ENCODE peak calls at places on chromosomes 13 and 19, in six cellular contexts. V is endothelial cell, O is fibroblast of lung, H is AG09319, G is progenitor cell of endocrine pancreas, T is body of pancreas. B is an unnamed sample.

GRCh38 chr19:11381535-11382369 is 2.4 kb downstream of the EPOR start:
- DNase-seq in V (peak), O (peak), H (no peak), G (peak), T (peak), B (peak)

GRCh38 chr19:52923782-52924593 is 760 bp upstream of the ZNF888 start:
- DNase-seq in V (peak), O (peak), H (no peak), G (no peak), T (peak), B (no peak)

GRCh38 chr19:44764975-44765948 is 12.4 kb upstream of the CBLC start:
- DNase-seq in V (no peak), O (no peak), H (no peak), G (no peak), T (no peak), B (no peak)

GRCh38 chr19:29679598-29680210 is 14.4 kb downstream of the PLEKHF1 start:
- DNase-seq in V (no peak), O (no peak), H (no peak), G (no peak), T (no peak), B (no peak)

GRCh38 chr19:22733691-22734090 is 50.3 kb downstream of the ZNF99 start:
- DNase-seq in V (no peak), O (no peak), H (no peak), G (no peak), T (no peak), B (no peak)

GRCh38 chr13:44365008-44365407 is 8.6 kb upstream of the SERP2 start:
- DNase-seq in V (no peak), O (peak), H (no peak), G (no peak), T (no peak), B (peak)

GRCh38 chr19:54806516-54806838 is 3.1 kb downstream of the KIR2DL4 start:
- DNase-seq in V (no peak), O (no peak), H (no peak), G (no peak), T (no peak), B (no peak)

GRCh38 chr13:21078501-21078900 is 17.1 kb upstream of the LATS2 start:
- DNase-seq in V (no peak), O (no peak), H (no peak), G (no peak), T (no peak), B (no peak)

GRCh38 chr13:37769078-37769477 is 100.5 kb downstream of the TRPC4 start:
- DNase-seq in V (no peak), O (no peak), H (no peak), G (no peak), T (no peak), B (no peak)

GRCh38 chr19:3248728-3249315 is 24.4 kb downstream of the CELF5 start:
- DNase-seq in V (no peak), O (no peak), H (no peak), G (no peak), T (no peak), B (no peak)

GRCh38 chr19:19500975-19501644 is 14.2 kb downstream of the TSSK6 start:
- DNase-seq in V (no peak), O (no peak), H (no peak), G (no peak), T (no peak), B (no peak)

GRCh38 chr19:42433503-42434260 is 6.5 kb upstream of the LIPE start:
- DNase-seq in V (peak), O (peak), H (no peak), G (peak), T (peak), B (peak)

GRCh38 chr13:110552767-110553166 is 8.8 kb downstream of the RAB20 start:
- DNase-seq in V (no peak), O (no peak), H (no peak), G (no peak), T (no peak), B (no peak)

GRCh38 chr13:51494151-51494550 is 41.3 kb upstream of the INTS6 start:
- DNase-seq in V (no peak), O (no peak), H (no peak), G (no peak), T (no peak), B (peak)

GRCh38 chr19:38227272-38228004 is 3.4 kb upstream of the DPF1 start:
- DNase-seq in V (no peak), O (no peak), H (no peak), G (no peak), T (no peak), B (no peak)

GRCh38 chr13:98299954-98300350 is 122.9 kb upstream of the RNF113B start:
- DNase-seq in V (no peak), O (peak), H (no peak), G (no peak), T (no peak), B (no peak)

GRCh38 chr13:26784704-26785639 is 24.4 kb upstream of the GPR12 start:
- DNase-seq in V (no peak), O (no peak), H (no peak), G (no peak), T (no peak), B (no peak)

GRCh38 chr19:46386996-46387712 is 26.2 kb downstream of the CCDC8 start:
- DNase-seq in V (no peak), O (no peak), H (no peak), G (no peak), T (no peak), B (no peak)

GRCh38 chr13:36606060-36606459 is 67.8 kb upstream of the SERTM1 start:
- DNase-seq in V (no peak), O (no peak), H (no peak), G (no peak), T (no peak), B (no peak)

GRCh38 chr13:101116381-101116780 is 299.9 kb downstream of the NALCN start:
- DNase-seq in V (no peak), O (no peak), H (no peak), G (no peak), T (no peak), B (no peak)

GRCh38 chr13:101111894-101112293 is 304.4 kb downstream of the NALCN start:
- DNase-seq in V (no peak), O (peak), H (no peak), G (no peak), T (no peak), B (no peak)

GRCh38 chr13:101121608-101122007 is 294.7 kb downstream of the NALCN start:
- DNase-seq in V (no peak), O (no peak), H (no peak), G (no peak), T (no peak), B (no peak)

GRCh38 chr13:101116826-101117225 is 299.5 kb downstream of the NALCN start:
- DNase-seq in V (no peak), O (no peak), H (no peak), G (no peak), T (no peak), B (no peak)

GRCh38 chr13:101115762-101116161 is 300.5 kb downstream of the NALCN start:
- DNase-seq in V (no peak), O (peak), H (no peak), G (no peak), T (no peak), B (peak)
- TF ChIP-seq CTCF in V (no peak), O (no peak), H (peak), G (no peak), T (no peak), B (peak)

GRCh38 chr19:2226051-2226839 is 9.9 kb downstream of the PLEKHJ1 start:
- DNase-seq in V (no peak), O (no peak), H (no peak), G (no peak), T (no peak), B (no peak)

GRCh38 chr19:2226840-2227360 is 9.2 kb downstream of the PLEKHJ1 start:
- DNase-seq in V (no peak), O (no peak), H (no peak), G (no peak), T (no peak), B (no peak)

GRCh38 chr19:2229103-2230028 is 6.8 kb downstream of the PLEKHJ1 start:
- DNase-seq in V (no peak), O (no peak), H (no peak), G (no peak), T (no peak), B (no peak)

GRCh38 chr19:2228157-2229030 is 7.7 kb downstream of the PLEKHJ1 start:
- DNase-seq in V (no peak), O (no peak), H (no peak), G (no peak), T (no peak), B (no peak)

GRCh38 chr19:2227415-2228156 is 8.5 kb downstream of the PLEKHJ1 start:
- DNase-seq in V (no peak), O (no peak), H (no peak), G (no peak), T (no peak), B (no peak)
- TF ChIP-seq CTCF in V (no peak), O (no peak), H (no peak), G (no peak), T (no peak), B (no peak)

DNA sequence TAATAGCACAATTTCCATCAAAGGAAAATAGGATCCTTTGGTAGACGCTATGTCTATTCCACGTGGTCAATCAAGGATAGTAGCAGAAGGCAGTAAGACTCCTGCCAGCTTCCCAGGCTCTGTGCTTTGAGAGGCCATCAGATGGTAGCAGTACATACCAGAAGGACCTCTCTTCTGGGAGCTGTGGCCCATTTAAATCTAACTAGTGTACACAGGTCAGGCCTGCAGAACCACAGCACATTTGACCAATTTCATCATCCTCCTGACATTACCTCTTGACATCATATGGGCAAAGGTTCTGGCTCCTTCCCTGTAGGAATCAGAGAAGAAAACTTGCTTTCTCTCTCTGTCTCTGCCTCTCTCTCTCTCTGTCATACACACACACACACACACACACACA is 229.6 kb upstream of the HTR2A start:
- DNase-seq in V (no peak), O (peak), H (no peak), G (no peak), T (no peak), B (no peak)
- TF ChIP-seq CTCF in V (no peak), O (no peak), H (no peak), G (no peak), T (no peak), B (no peak)

DNA sequence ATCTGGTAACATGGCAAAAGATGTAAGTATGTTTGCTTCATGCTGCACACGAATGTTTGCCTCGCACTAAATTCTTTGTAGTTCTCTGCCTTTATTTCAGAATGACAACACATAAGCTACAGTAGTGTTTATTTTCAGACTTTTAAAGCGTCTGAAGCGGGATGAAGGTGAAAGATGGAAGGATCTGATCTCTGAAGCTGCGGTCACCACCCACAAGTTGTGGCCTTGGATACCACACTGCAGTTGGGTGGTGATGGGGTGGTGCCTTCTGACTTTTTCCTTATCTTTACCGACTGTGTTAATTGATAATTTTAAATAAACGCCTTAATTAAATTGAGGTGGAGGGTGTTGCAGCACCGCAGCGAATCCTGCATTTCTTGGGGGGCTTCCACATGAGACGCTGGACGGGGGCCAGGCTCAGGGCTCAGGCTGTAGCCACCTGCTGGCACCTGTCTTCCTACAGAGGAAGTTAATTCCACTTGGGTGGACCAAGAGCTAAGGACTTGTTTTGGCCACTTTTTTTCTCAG is 1.3 kb downstream of the TFDP1 start:
- DNase-seq in V (no peak), O (no peak), H (no peak), G (no peak), T (no peak), B (no peak)
- TF ChIP-seq CTCF in V (no peak), O (no peak), H (no peak), G (no peak), T (no peak), B (no peak)

GRCh38 chr13:102726430-102726829 is 31.6 kb upstream of the METTL21C start:
- DNase-seq in V (no peak), O (no peak), H (no peak), G (no peak), T (no peak), B (no peak)
- TF ChIP-seq CTCF in V (no peak), O (no peak), H (no peak), G (no peak), T (no peak), B (peak)

GRCh38 chr13:23889598-23890224 is 511 bp upstream of the MIPEP start:
- DNase-seq in V (no peak), O (no peak), H (no peak), G (no peak), T (no peak), B (no peak)
- TF ChIP-seq CTCF in V (no peak), O (no peak), H (no peak), G (no peak), T (no peak), B (peak)

GRCh38 chr13:46288570-46289259 is 77.0 kb downstream of the LRRC63 start:
- DNase-seq in V (peak), O (peak), H (no peak), G (no peak), T (no peak), B (peak)
- TF ChIP-seq CTCF in V (peak), O (peak), H (peak), G (peak), T (peak), B (peak)

B was measured in HFFc6.